ENCODE peak calls at places on chromosomes 3 and 15, in nine cellular contexts. W is heart left ventricle, T is IMR-90, H is uterus, P is spleen, N is A549, Z is transverse colon, A is stomach, G is sigmoid colon. O is an unnamed sample.

GRCh38 chr15:39706252-39706651 is 76.4 kb downstream of the FSIP1 start:
- DNase-seq in W (no peak), T (no peak), H (no peak), P (no peak), N (no peak), Z (no peak), A (no peak), G (no peak), O (no peak)

GRCh38 chr3:43028678-43029490 is 49.8 kb downstream of the GASK1A start:
- DNase-seq in W (peak; percentile 5), T (no peak), H (no peak), P (no peak), N (no peak), Z (no peak), A (peak; percentile 50), G (no peak), O (no peak)

GRCh38 chr15:22960587-22960986 is 19.6 kb downstream of the CYFIP1 start:
- DNase-seq in W (no peak), T (no peak), H (no peak), P (peak; percentile 51), N (no peak), Z (no peak), A (no peak), G (peak; percentile 39), O (no peak)

GRCh38 chr3:149077638-149078037 is 8.7 kb downstream of the HLTF start:
- DNase-seq in W (no peak), T (peak; percentile 43), H (no peak), P (no peak), N (no peak), Z (no peak), A (no peak), G (no peak), O (no peak)

GRCh38 chr15:43877371-43877770 is 50.6 kb downstream of the WDR76 start:
- DNase-seq in W (peak; percentile 43), T (no peak), H (no peak), P (no peak), N (no peak), Z (no peak), A (no peak), G (no peak), O (no peak)

GRCh38 chr3:178385280-178385952 is 150.8 kb upstream of the KCNMB2 start:
- DNase-seq in W (no peak), T (peak; percentile 51), H (no peak), P (no peak), N (peak; percentile 5), Z (no peak), A (no peak), G (no peak), O (no peak)

GRCh38 chr15:90680371-90680935 is 36.7 kb upstream of the BLM start:
- DNase-seq in W (no peak), T (peak; percentile 98), H (peak; percentile 58), P (no peak), N (no peak), Z (no peak), A (no peak), G (no peak), O (peak; percentile 33)

GRCh38 chr3:15467227-15468181 is 40.1 kb downstream of the EAF1 start:
- DNase-seq in W (no peak), T (no peak), H (no peak), P (no peak), N (no peak), Z (no peak), A (no peak), G (no peak), O (no peak)

GRCh38 chr3:55417211-55417610 is 69.9 kb downstream of the WNT5A start:
- DNase-seq in W (no peak), T (no peak), H (no peak), P (no peak), N (no peak), Z (no peak), A (no peak), G (no peak), O (no peak)

GRCh38 chr3:127276995-127277394 is 10.9 kb downstream of the PRR20G start:
- DNase-seq in W (no peak), T (no peak), H (no peak), P (no peak), N (no peak), Z (no peak), A (no peak), G (no peak), O (no peak)

GRCh38 chr3:157589168-157589567 is 86.0 kb upstream of the VEPH1 start:
- DNase-seq in W (no peak), T (no peak), H (no peak), P (no peak), N (no peak), Z (no peak), A (no peak), G (no peak), O (no peak)

GRCh38 chr3:65833761-65834505 is 204.8 kb downstream of the MAGI1 start:
- DNase-seq in W (no peak), T (peak; percentile 80), H (no peak), P (no peak), N (no peak), Z (no peak), A (no peak), G (no peak), O (peak; percentile 9)

GRCh38 chr3:31953636-31954035 is 27.4 kb downstream of the OSBPL10 start:
- DNase-seq in W (no peak), T (no peak), H (no peak), P (no peak), N (no peak), Z (no peak), A (no peak), G (no peak), O (no peak)

GRCh38 chr3:16379838-16380237 is 114.8 kb downstream of the OXNAD1 start:
- DNase-seq in W (no peak), T (no peak), H (no peak), P (no peak), N (no peak), Z (no peak), A (no peak), G (no peak), O (no peak)

GRCh38 chr3:190017575-190018288 is 103.0 kb downstream of the P3H2 start:
- DNase-seq in W (no peak), T (peak; percentile 84), H (peak; percentile 27), P (no peak), N (peak; percentile 77), Z (peak; percentile 57), A (peak; percentile 35), G (no peak), O (peak; percentile 17)

GRCh38 chr15:67930720-67931119 is 90.9 kb upstream of the RNU6-1 start:
- DNase-seq in W (no peak), T (no peak), H (no peak), P (no peak), N (no peak), Z (no peak), A (no peak), G (no peak), O (no peak)

GRCh38 chr3:58059349-58060321 is 51.4 kb downstream of the FLNB start:
- DNase-seq in W (peak; percentile 31), T (peak; percentile 99), H (peak; percentile 91), P (no peak), N (peak; percentile 82), Z (peak; percentile 64), A (peak; percentile 34), G (peak; percentile 91), O (no peak)
- TF ChIP-seq POLR2A in W (no peak), T (peak; percentile 89), H (peak; percentile 36), P (no peak), N (no peak), Z (peak; percentile 51), A (no peak), G (peak; percentile 75), O (no peak)

GRCh38 chr15:41918506-41919126 is 24.8 kb upstream of the SPTBN5 start:
- DNase-seq in W (no peak), T (no peak), H (no peak), P (peak; percentile 54), N (no peak), Z (no peak), A (no peak), G (no peak), O (no peak)
- TF ChIP-seq POLR2A in W (no peak), T (no peak), H (no peak), P (no peak), N (no peak), Z (no peak), A (no peak), G (no peak), O (no peak)

GRCh38 chr15:59237119-59237853 is 30.6 kb downstream of the LDHAL6B start:
- DNase-seq in W (no peak), T (no peak), H (no peak), P (no peak), N (no peak), Z (no peak), A (no peak), G (no peak), O (no peak)

GRCh38 chr15:59242649-59243048 is 36.0 kb downstream of the LDHAL6B start:
- DNase-seq in W (no peak), T (no peak), H (no peak), P (no peak), N (no peak), Z (no peak), A (no peak), G (no peak), O (no peak)

GRCh38 chr15:59232476-59232875 is 25.8 kb downstream of the LDHAL6B start:
- DNase-seq in W (no peak), T (peak; percentile 93), H (no peak), P (no peak), N (no peak), Z (no peak), A (no peak), G (no peak), O (peak; percentile 7)

GRCh38 chr15:59236394-59236793 is 29.8 kb downstream of the LDHAL6B start:
- DNase-seq in W (no peak), T (no peak), H (no peak), P (no peak), N (no peak), Z (no peak), A (no peak), G (no peak), O (no peak)

GRCh38 chr15:59237854-59238252 is 31.2 kb downstream of the LDHAL6B start:
- DNase-seq in W (no peak), T (no peak), H (no peak), P (no peak), N (peak; percentile 58), Z (no peak), A (no peak), G (no peak), O (no peak)
- TF ChIP-seq POLR2A in W (no peak), T (no peak), H (no peak), P (no peak), N (no peak), Z (no peak), A (no peak), G (no peak), O (no peak)

DNA sequence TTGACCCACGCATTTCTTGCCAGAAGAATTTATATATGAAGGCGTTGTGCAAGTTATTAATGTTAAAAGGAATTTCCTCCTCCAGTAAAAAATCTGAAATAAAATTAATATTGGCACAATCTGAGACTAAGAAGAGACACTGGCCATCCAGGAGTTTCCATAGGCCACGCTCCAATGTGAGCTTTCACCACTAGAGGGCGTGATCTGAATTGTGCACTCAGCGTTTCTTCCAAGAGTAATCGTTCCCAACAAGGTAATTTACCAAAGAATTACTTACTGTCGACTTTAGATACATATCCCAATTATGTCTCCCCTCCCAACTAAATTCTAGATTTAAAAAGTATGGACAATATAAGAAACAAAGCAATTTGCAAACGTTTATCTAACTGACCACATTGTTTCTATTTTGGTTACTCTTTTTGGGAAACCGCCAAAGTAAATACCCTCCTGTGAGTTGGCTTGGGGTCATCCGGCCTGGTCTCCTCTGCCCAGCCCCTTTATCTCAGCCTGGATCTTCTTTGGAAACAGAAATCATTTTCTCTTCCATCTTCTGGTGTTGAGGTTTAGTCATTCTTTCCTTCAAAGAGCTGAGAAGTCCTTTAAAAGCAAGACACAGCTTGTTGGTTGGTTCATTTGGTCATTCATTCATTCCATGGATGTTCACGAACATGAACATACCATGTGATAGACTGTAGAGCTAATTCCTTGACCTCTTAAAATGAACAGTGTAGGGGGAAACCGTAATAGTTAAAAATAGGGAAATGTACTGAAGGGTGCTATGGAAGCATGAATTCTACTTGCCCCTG is 26.2 kb downstream of the POLR2M start:
- DNase-seq in W (peak; percentile 37), T (peak; percentile 50), H (peak; percentile 36), P (no peak), N (peak; percentile 64), Z (peak; percentile 62), A (peak; percentile 63), G (no peak), O (no peak)
- TF ChIP-seq POLR2A in W (no peak), T (no peak), H (no peak), P (no peak), N (no peak), Z (no peak), A (no peak), G (no peak), O (no peak)